ENCODE peak calls at places on chromosomes 12 and 14, in eight cellular contexts. V is HTR-8/SVneo, U is A549, W is epithelial cell of esophagus, L is endothelial cell, E is T-helper 9 cell, S is ascending aorta, T is NCI-H2081. D is an unnamed sample.

GRCh38 chr14:36056846-36057245 is 119.7 kb downstream of the PTCSC3 start:
- DNase-seq in V (no peak), U (no peak), W (no peak), L (no peak), E (no peak), S (no peak), T (no peak), D (no peak)

GRCh38 chr12:46372852-46373302 is 304 bp upstream of the SLC38A2 start:
- DNase-seq in V (no peak), U (no peak), W (no peak), L (peak), E (no peak), S (no peak), T (no peak), D (no peak)

GRCh38 chr12:68425998-68426397 is 93.8 kb upstream of the MDM1 start:
- DNase-seq in V (no peak), U (no peak), W (peak), L (no peak), E (no peak), S (no peak), T (no peak), D (no peak)

GRCh38 chr14:36935976-36936678 is 236.3 kb downstream of the SLC25A21 start:
- DNase-seq in V (no peak), U (no peak), W (peak), L (no peak), E (no peak), S (no peak), T (no peak), D (no peak)

GRCh38 chr12:65518771-65519170 is 240.3 kb downstream of the MSRB3 start:
- DNase-seq in V (no peak), U (no peak), W (peak), L (no peak), E (no peak), S (no peak), T (no peak), D (no peak)

GRCh38 chr12:49565119-49565955 is 2.6 kb downstream of the MCRS1 start:
- DNase-seq in V (no peak), U (no peak), W (no peak), L (no peak), E (no peak), S (no peak), T (no peak), D (no peak)

GRCh38 chr12:56758728-56759269 is 4.3 kb upstream of the HSD17B6 start:
- DNase-seq in V (no peak), U (no peak), W (no peak), L (no peak), E (no peak), S (no peak), T (no peak), D (no peak)

GRCh38 chr12:90679674-90680073 is 275.3 kb downstream of the CCER1 start:
- DNase-seq in V (no peak), U (no peak), W (peak), L (no peak), E (no peak), S (no peak), T (no peak), D (no peak)

GRCh38 chr14:36057452-36058142 is 118.9 kb downstream of the PTCSC3 start:
- DNase-seq in V (no peak), U (no peak), W (peak), L (no peak), E (no peak), S (no peak), T (peak), D (no peak)

GRCh38 chr14:44979740-44980346 is 17.9 kb downstream of the TOGARAM1 start:
- DNase-seq in V (no peak), U (no peak), W (no peak), L (no peak), E (no peak), S (no peak), T (no peak), D (no peak)

GRCh38 chr14:51750542-51750941 is 98.8 kb downstream of the FRMD6 start:
- DNase-seq in V (no peak), U (no peak), W (no peak), L (peak), E (no peak), S (no peak), T (no peak), D (no peak)

GRCh38 chr12:52119398-52120254 is 40.1 kb downstream of the SMIM41 start:
- DNase-seq in V (peak), U (peak), W (peak), L (peak), E (peak), S (no peak), T (peak), D (no peak)

GRCh38 chr12:26555139-26555538 is 277.9 kb downstream of the ITPR2 start:
- DNase-seq in V (no peak), U (no peak), W (no peak), L (no peak), E (no peak), S (no peak), T (no peak), D (no peak)

GRCh38 chr12:67649165-67650126 is 901 bp downstream of the DYRK2 start:
- DNase-seq in V (no peak), U (peak), W (no peak), L (peak), E (peak), S (no peak), T (peak), D (peak)

GRCh38 chr14:104169765-104170113 is 31.4 kb downstream of the KIF26A start:
- DNase-seq in V (no peak), U (no peak), W (no peak), L (no peak), E (no peak), S (no peak), T (no peak), D (no peak)

GRCh38 chr12:84186433-84186832 is 726.2 kb downstream of the SLC6A15 start:
- DNase-seq in V (no peak), U (no peak), W (no peak), L (no peak), E (no peak), S (no peak), T (no peak), D (no peak)

GRCh38 chr12:21642707-21643389 is 14.8 kb downstream of the LDHB start:
- DNase-seq in V (no peak), U (no peak), W (peak), L (no peak), E (no peak), S (no peak), T (no peak), D (no peak)

GRCh38 chr14:102663031-102663430 is 70.6 kb downstream of the RCOR1 start:
- DNase-seq in V (no peak), U (no peak), W (no peak), L (no peak), E (no peak), S (no peak), T (no peak), D (no peak)

GRCh38 chr14:103016071-103016470 is 41.3 kb downstream of the CDC42BPB start:
- DNase-seq in V (no peak), U (no peak), W (no peak), L (no peak), E (no peak), S (no peak), T (peak), D (no peak)

GRCh38 chr14:68898248-68899032 is 80.7 kb downstream of the ACTN1 start:
- DNase-seq in V (no peak), U (no peak), W (no peak), L (no peak), E (no peak), S (no peak), T (no peak), D (no peak)

GRCh38 chr14:72547999-72548398 is 345.9 kb downstream of the DPF3 start:
- DNase-seq in V (no peak), U (no peak), W (no peak), L (no peak), E (no peak), S (no peak), T (no peak), D (no peak)

GRCh38 chr12:46167412-46167811 is 101.4 kb downstream of the SLC38A1 start:
- DNase-seq in V (no peak), U (no peak), W (no peak), L (no peak), E (no peak), S (no peak), T (no peak), D (no peak)

GRCh38 chr12:124727244-124727673 is 136.4 kb downstream of the SCARB1 start:
- DNase-seq in V (peak), U (no peak), W (peak), L (no peak), E (no peak), S (peak), T (no peak), D (no peak)

GRCh38 chr12:108232565-108232964 is 103.5 kb downstream of the WSCD2 start:
- DNase-seq in V (no peak), U (no peak), W (peak), L (no peak), E (no peak), S (no peak), T (no peak), D (no peak)

GRCh38 chr12:94596596-94596995 is 53.8 kb downstream of the TMCC3 start:
- DNase-seq in V (no peak), U (no peak), W (peak), L (no peak), E (no peak), S (no peak), T (no peak), D (no peak)

GRCh38 chr12:117830471-117830870 is 138.3 kb downstream of the KSR2 start:
- DNase-seq in V (no peak), U (no peak), W (no peak), L (no peak), E (no peak), S (no peak), T (no peak), D (no peak)

GRCh38 chr12:32134144-32134888 is 27.7 kb downstream of the BICD1 start:
- DNase-seq in V (no peak), U (no peak), W (peak), L (no peak), E (no peak), S (no peak), T (no peak), D (no peak)

GRCh38 chr14:73237786-73238261 is 518 bp downstream of the PAPLN start:
- DNase-seq in V (no peak), U (peak), W (no peak), L (no peak), E (no peak), S (no peak), T (no peak), D (no peak)

GRCh38 chr14:20560961-20561360 is at the start of gene RNASE9:
- DNase-seq in V (no peak), U (no peak), W (no peak), L (no peak), E (no peak), S (no peak), T (no peak), D (no peak)

GRCh38 chr12:2129076-2129475 is 76.3 kb downstream of the CACNA1C start:
- DNase-seq in V (peak), U (no peak), W (peak), L (no peak), E (no peak), S (no peak), T (peak), D (no peak)

D was measured in T-helper 17 cell.